ENCODE peak calls at places on chromosomes 12 and 14, in seven cellular contexts. J is tibial nerve, S is sigmoid colon, X is stomach, H is SK-N-SH, F is A549, K is transverse colon. P is an unnamed sample.

GRCh38 chr14:31021576-31021949 is 3.9 kb upstream of the AP4S1 start:
- DNase-seq in H (no peak), S (no peak), K (no peak), F (no peak), X (no peak), J (no peak), P (no peak)

GRCh38 chr12:69932154-69932553 is 107.1 kb downstream of the MYRFL start:
- DNase-seq in X (no peak), S (no peak), K (no peak), F (no peak), H (no peak), J (no peak), P (no peak)

GRCh38 chr12:95465275-95465674 is 8.7 kb upstream of the METAP2 start:
- DNase-seq in K (no peak), S (no peak), H (no peak), X (no peak), J (no peak), F (no peak), P (no peak)

GRCh38 chr12:44015333-44015941 is 179.6 kb downstream of the TMEM117 start:
- DNase-seq in F (peak), X (no peak), H (peak), K (no peak), S (no peak), J (no peak), P (no peak)

GRCh38 chr14:95231966-95232365 is 74.6 kb upstream of the DICER1 start:
- DNase-seq in H (no peak), S (no peak), F (no peak), K (peak), J (no peak), X (no peak), P (no peak)

GRCh38 chr14:102929349-102930137 is 7.1 kb downstream of the AMN start:
- DNase-seq in K (peak), J (no peak), X (no peak), H (peak), F (no peak), S (no peak), P (no peak)

GRCh38 chr12:19035552-19035951 is 94.0 kb upstream of the PLEKHA5 start:
- DNase-seq in H (no peak), F (no peak), S (no peak), X (no peak), K (no peak), J (no peak), P (no peak)

GRCh38 chr12:104475269-104475668 is 18.5 kb downstream of the CHST11 start:
- DNase-seq in K (no peak), H (no peak), F (no peak), S (no peak), X (no peak), J (no peak), P (no peak)

GRCh38 chr12:72747460-72747859 is 475.3 kb downstream of the TRHDE start:
- DNase-seq in H (no peak), J (no peak), S (no peak), X (no peak), K (no peak), F (no peak), P (no peak)

GRCh38 chr14:36161781-36162180 is 14.7 kb downstream of the PTCSC3 start:
- DNase-seq in S (no peak), J (no peak), H (no peak), X (no peak), K (peak), F (no peak), P (no peak)

GRCh38 chr14:52729585-52729924 is 411 bp upstream of the STYX start:
- DNase-seq in S (no peak), J (no peak), F (no peak), K (no peak), H (no peak), X (no peak), P (no peak)

GRCh38 chr12:127422935-127423585 is 843.9 kb upstream of the TMEM132C start:
- DNase-seq in K (no peak), F (no peak), J (no peak), S (no peak), H (no peak), X (no peak), P (no peak)

GRCh38 chr12:64427988-64428387 is 23.8 kb downstream of the XPOT start:
- DNase-seq in S (no peak), J (no peak), X (no peak), H (no peak), K (no peak), F (no peak), P (no peak)

GRCh38 chr12:118098911-118099671 is 4.7 kb downstream of the VSIG10 start:
- DNase-seq in X (no peak), H (no peak), S (no peak), J (no peak), K (peak), F (no peak), P (no peak)

GRCh38 chr14:89455412-89455811 is 38.4 kb upstream of the FOXN3 start:
- DNase-seq in H (peak), K (peak), S (peak), J (no peak), X (peak), F (no peak), P (no peak)

GRCh38 chr12:75784591-75784990 is 247.0 kb downstream of the PHLDA1 start:
- DNase-seq in K (peak), X (peak), F (peak), H (peak), J (no peak), S (peak), P (no peak)

GRCh38 chr14:75959031-75959430 is 22.8 kb downstream of the TGFB3 start:
- DNase-seq in F (no peak), H (no peak), S (no peak), X (no peak), J (no peak), K (no peak), P (no peak)

GRCh38 chr14:79629891-79630560 is 581.3 kb downstream of the DIO2 start:
- DNase-seq in K (no peak), F (no peak), X (no peak), S (no peak), J (no peak), H (no peak), P (no peak)

GRCh38 chr12:70609739-70610491 is 27.3 kb downstream of the PTPRB start:
- DNase-seq in X (peak), S (peak), F (peak), H (peak), K (peak), J (no peak), P (peak)

GRCh38 chr12:52308807-52309425 is 12.3 kb downstream of the KRT83 start:
- DNase-seq in J (no peak), H (peak), S (no peak), X (no peak), F (no peak), K (no peak), P (no peak)

GRCh38 chr12:4806439-4807115 is 86.4 kb downstream of the GALNT8 start:
- DNase-seq in F (no peak), S (no peak), K (no peak), X (no peak), H (no peak), J (no peak), P (no peak)

GRCh38 chr14:86799244-86799647 is 1193.7 kb downstream of the GALC start:
- DNase-seq in X (no peak), H (no peak), J (no peak), F (peak), K (no peak), S (no peak), P (no peak)

GRCh38 chr14:64762044-64763034 is 58.1 kb downstream of the PLEKHG3 start:
- DNase-seq in K (peak), F (peak), X (peak), S (peak), H (peak), J (peak), P (peak)

GRCh38 chr14:102424923-102425322 is 62.2 kb downstream of the TECPR2 start:
- DNase-seq in K (no peak), H (no peak), J (no peak), S (peak), X (no peak), F (no peak), P (no peak)

DNA sequence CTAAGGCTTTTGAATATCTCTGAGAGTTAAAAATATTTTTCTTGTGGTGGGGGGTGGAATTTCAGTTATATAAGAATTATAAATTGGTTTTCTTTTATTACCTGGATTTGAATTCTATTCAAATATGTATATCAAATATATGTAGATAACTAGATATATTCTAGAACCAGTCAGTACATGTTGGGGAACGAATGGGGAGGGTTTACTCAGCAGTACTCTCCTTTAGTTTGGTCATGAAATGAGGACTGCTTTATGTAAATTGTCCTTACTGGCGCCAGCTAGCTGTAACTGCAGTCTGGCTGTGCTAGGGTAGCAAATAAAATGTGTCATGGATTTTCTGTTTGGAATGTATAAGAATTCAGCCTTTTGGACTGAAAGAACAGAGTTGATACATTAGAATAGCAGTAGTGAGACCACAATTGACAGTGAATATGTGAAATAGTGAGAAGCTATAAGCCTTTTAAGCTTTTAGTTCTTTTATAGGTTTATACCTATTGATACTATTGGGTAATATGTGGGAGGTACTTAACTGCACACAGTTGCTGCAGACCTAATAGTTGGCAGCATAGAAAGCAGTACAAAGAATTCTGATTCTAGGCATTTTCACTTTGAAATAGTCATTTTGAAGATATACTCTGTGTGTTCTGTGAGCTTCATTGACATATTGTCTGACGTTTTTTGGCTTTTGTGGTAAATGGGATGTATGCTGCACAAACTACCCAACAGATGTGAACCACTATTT is 29.0 kb downstream of the ATF7IP start:
- DNase-seq in K (no peak), S (no peak), J (no peak), X (peak), H (peak), F (peak), P (no peak)
- TF ChIP-seq CTCF in K (no peak), S (peak), J (no peak), X (no peak), H (peak), F (no peak), P (peak)

DNA sequence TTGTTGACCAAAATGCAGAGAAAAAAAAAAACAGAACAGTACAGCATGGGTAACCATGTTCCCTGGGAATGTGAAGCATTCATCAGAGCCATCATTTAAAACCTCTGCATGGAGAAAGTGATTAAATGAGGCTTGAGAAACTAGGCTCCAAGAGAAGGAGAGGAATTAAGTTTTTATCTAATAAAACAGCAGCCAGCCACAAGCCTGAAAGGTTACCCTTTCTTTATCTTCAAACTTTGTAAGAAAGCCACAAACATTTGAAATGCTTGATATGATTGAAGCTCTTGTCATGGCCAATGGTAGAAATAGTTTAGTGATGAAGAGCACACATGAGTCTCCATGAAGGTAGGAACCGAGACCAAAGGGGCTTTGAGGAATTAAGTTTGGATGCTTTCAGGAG is 144.9 kb upstream of the SYT1 start:
- DNase-seq in H (no peak), X (no peak), K (no peak), F (no peak), J (no peak), S (no peak), P (no peak)
- H3K4me3 ChIP-seq in H (no peak), X (no peak), K (no peak), F (no peak), J (no peak), S (no peak), P (no peak)

GRCh38 chr12:94169495-94169894 is 21.1 kb downstream of the PLXNC1 start:
- DNase-seq in H (no peak), K (no peak), S (no peak), J (no peak), F (no peak), X (no peak), P (no peak)

GRCh38 chr12:94169966-94170689 is 21.8 kb downstream of the PLXNC1 start:
- DNase-seq in F (no peak), X (no peak), K (no peak), S (no peak), J (no peak), H (no peak), P (no peak)

GRCh38 chr12:94165670-94166069 is 17.3 kb downstream of the PLXNC1 start:
- DNase-seq in H (no peak), F (no peak), J (no peak), S (no peak), X (no peak), K (no peak), P (no peak)

GRCh38 chr12:94167071-94167806 is 18.9 kb downstream of the PLXNC1 start:
- DNase-seq in F (no peak), J (no peak), H (no peak), K (no peak), X (no peak), S (no peak), P (no peak)

GRCh38 chr12:94168041-94168440 is 19.7 kb downstream of the PLXNC1 start:
- DNase-seq in S (no peak), J (no peak), H (no peak), F (no peak), K (no peak), X (no peak), P (no peak)
- TF ChIP-seq EP300 in S (no peak), J (no peak), H (no peak), F (no peak), K (no peak), X (no peak), P (no peak)

GRCh38 chr14:71932229-71932951 is at the start of gene RGS6:
- DNase-seq in S (no peak), H (peak), X (peak), F (peak), K (peak), J (no peak), P (peak)
- TF ChIP-seq CTCF in S (no peak), H (no peak), X (no peak), F (peak), K (no peak), J (peak), P (no peak)

DNA sequence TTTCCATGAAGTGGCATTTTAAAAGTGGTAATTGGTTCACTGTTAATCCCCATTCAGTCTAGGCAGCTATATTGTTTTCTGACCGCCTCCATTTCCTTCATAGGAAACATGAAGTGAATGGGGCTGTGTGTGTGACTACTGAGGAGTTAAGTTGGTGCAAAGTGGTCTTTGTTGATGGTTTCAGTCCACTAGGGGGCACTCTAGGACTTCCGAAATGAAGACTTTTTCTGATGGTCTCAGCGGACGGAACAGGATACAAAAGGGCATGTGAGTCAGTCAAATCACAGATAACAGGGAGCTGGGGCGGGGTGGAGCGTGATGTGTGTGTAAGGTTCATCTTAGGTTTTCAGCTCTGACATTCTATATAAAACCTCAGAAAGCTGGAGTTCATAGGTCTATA is 240.1 kb upstream of the OR4E1 start:
- DNase-seq in S (no peak), X (peak), H (peak), K (peak), J (no peak), F (peak), P (no peak)
- H3K4me3 ChIP-seq in S (no peak), X (no peak), H (peak), K (no peak), J (no peak), F (no peak), P (no peak)

GRCh38 chr12:1815108-1815507 is 5.3 kb upstream of the LRTM2 start:
- DNase-seq in F (no peak), H (no peak), X (no peak), S (no peak), K (no peak), J (no peak), P (no peak)

GRCh38 chr12:1816730-1817094 is 3.7 kb upstream of the LRTM2 start:
- DNase-seq in K (no peak), X (no peak), F (no peak), J (no peak), H (no peak), S (no peak), P (no peak)

GRCh38 chr12:1819050-1819449 is 1.3 kb upstream of the LRTM2 start:
- DNase-seq in J (no peak), X (no peak), F (no peak), S (no peak), H (no peak), K (no peak), P (no peak)

GRCh38 chr12:1814266-1814665 is 6.1 kb upstream of the LRTM2 start:
- DNase-seq in K (no peak), H (no peak), S (no peak), F (no peak), J (no peak), X (no peak), P (no peak)

DNA sequence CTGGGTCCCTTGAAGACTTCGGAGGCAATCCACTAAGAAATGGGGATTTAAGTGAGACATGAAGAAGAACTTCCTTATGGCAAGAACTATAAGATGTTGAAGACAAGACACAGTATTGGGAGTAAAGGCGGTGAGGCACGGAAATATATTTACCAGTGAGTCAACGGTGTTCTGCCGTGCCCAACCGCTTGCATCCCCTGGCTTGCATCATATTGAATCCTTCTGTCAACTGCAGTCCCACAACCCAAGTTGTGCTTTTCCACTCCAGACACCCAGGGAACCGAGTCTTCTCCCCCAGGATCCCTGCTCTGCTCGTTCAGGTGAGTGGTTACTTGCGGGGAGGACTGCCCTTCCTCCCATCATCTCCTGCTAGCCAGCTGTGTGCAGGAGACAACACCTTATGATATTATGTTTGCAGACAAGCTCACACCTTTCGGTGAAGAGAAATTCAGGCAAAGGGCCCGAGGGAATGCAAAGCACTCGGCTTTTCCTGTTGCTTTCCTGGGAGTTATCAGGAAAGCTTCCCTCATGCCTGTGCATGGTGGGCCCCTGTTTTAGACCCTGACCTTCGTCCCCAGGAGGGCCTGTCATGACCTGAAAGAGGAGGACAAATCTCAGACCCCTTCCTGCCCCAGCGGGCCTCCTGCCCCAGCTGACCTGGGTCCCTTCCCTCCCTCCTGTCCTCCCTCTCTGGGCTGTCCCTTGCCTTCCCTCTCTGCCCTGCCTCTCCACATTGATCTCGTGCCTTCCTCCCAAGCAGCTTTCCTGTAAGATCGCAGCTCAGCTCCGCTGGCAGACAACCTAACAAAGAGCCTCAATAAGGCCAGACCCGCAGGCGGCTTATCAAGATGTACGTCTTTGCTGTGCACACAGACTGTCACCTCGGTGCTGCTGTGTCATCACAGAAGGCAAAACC is 4.3 kb upstream of the LRTM2 start:
- DNase-seq in X (no peak), J (no peak), S (no peak), F (no peak), K (no peak), H (peak), P (no peak)
- TF ChIP-seq EP300 in X (no peak), J (no peak), S (no peak), F (no peak), K (no peak), H (no peak), P (no peak)

DNA sequence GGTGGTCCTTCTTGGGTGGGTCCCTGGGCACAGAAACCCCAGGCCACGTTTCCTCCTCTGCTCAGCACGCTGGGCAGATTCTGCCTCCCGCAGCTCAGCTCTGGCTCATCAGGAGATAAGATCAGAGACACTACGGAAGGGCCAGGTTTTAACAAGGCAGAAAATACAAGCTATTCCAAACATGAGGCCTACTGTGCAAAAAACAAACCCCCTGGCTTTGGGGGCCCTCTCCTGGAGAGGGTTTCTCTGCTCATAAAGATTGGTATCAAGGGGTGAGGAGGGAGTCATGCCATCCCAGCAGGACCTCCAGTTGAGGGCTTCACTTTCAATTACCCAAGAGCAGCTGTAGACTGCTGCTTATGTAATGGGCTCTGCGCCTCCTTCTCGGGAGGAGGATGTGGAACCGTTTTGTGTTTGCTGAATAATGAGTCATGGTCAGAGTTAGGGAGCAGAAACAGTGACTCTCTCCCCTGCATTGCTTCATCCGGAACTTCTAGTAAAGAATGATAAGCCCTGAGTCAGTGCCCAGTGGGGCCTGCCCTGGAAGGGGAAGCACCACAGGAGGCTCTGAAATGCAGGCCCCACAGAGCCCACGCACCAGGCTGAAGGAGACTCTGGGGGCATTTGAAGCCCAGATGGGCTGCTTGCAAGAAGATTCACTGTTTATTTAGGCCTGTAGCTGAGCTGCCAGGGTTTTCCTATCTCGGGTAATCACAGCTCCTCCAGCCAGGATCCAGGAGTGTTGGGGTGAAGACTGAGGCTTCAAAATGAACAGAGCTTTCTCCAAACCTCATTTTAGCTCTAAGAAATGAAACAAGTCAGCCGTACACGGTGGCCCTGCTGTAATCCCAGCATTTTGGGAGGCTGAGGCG is 79.3 kb downstream of the SSPN start:
- DNase-seq in K (peak), S (peak), F (peak), H (peak), X (peak), J (peak), P (peak)
- TF ChIP-seq CTCF in K (no peak), S (no peak), F (peak), H (peak), X (no peak), J (no peak), P (no peak)